ENCODE peak calls at places on chromosomes 13 and 19, in five cellular contexts. Y is fibroblast of mammary gland, K is T-cell, E is astrocyte of the spinal cord, X is DMS 273 treated with DMSO at 0.1 percent for 48 hours. W is an unnamed sample.

GRCh38 chr13:24911135-24911524 is 147.2 kb downstream of the RNF17 start:
- DNase-seq in X (no peak), Y (peak), E (peak), K (no peak), W (peak)

GRCh38 chr13:20583803-20584293 is 16.9 kb downstream of the IFT88 start:
- DNase-seq in Y (no peak), E (no peak), K (no peak), X (no peak), W (no peak)

GRCh38 chr13:112569771-112570288 is 18.1 kb downstream of the TUBGCP3 start:
- DNase-seq in X (no peak), Y (no peak), K (no peak), E (no peak), W (no peak)

GRCh38 chr13:30725331-30726085 is 9.8 kb upstream of the ALOX5AP start:
- DNase-seq in Y (peak), K (no peak), X (no peak), E (peak), W (no peak)

GRCh38 chr13:113996081-113996911 is 22.4 kb upstream of the C13orf46 start:
- DNase-seq in Y (no peak), E (no peak), X (no peak), K (no peak), W (no peak)

GRCh38 chr13:45256254-45256653 is 55.4 kb upstream of the KCTD4 start:
- DNase-seq in X (no peak), K (no peak), Y (no peak), E (no peak), W (no peak)

GRCh38 chr13:82627183-82627582 is 1255.1 kb downstream of the SLITRK1 start:
- DNase-seq in X (no peak), Y (peak), E (peak), K (no peak), W (peak)

GRCh38 chr19:16850133-16850532 is 20.9 kb downstream of the SIN3B start:
- DNase-seq in Y (peak), E (peak), K (no peak), X (no peak), W (no peak)

GRCh38 chr13:74003374-74003773 is 130.8 kb downstream of the KLF12 start:
- DNase-seq in E (no peak), X (no peak), K (no peak), Y (no peak), W (no peak)

GRCh38 chr13:113651511-113652403 is 6.2 kb downstream of the ATP4B start:
- DNase-seq in X (no peak), E (no peak), Y (no peak), K (no peak), W (no peak)

GRCh38 chr13:106649495-106649894 is 81.6 kb upstream of the ARGLU1 start:
- DNase-seq in K (no peak), E (peak), Y (no peak), X (no peak), W (peak)

GRCh38 chr13:74443623-74444022 is 309.4 kb upstream of the KLF12 start:
- DNase-seq in K (no peak), X (no peak), E (peak), Y (peak), W (peak)

GRCh38 chr13:29844441-29844840 is 6.0 kb downstream of the UBL3 start:
- DNase-seq in E (no peak), Y (no peak), K (no peak), X (no peak), W (no peak)

GRCh38 chr19:8681345-8682021 is 17.1 kb downstream of the ACTL9 start:
- DNase-seq in K (no peak), E (no peak), X (no peak), Y (no peak), W (no peak)

GRCh38 chr13:73531014-73531413 is 472.2 kb downstream of the KLF5 start:
- DNase-seq in K (no peak), Y (no peak), X (no peak), E (no peak), W (no peak)

GRCh38 chr19:3785938-3786824 is at the start of gene MATK:
- DNase-seq in Y (no peak), E (no peak), K (no peak), X (no peak), W (no peak)

GRCh38 chr19:35006342-35006998 is 6.3 kb downstream of the GRAMD1A start:
- DNase-seq in X (no peak), E (peak), K (no peak), Y (peak), W (peak)

GRCh38 chr13:97224544-97225324 is 2.6 kb downstream of the MBNL2 start:
- DNase-seq in Y (peak), X (no peak), K (peak), E (peak), W (peak)

GRCh38 chr19:17788632-17789031 is 6.3 kb upstream of the B3GNT3 start:
- DNase-seq in Y (no peak), K (no peak), X (no peak), E (no peak), W (no peak)

GRCh38 chr19:41745761-41746160 is 9.6 kb upstream of the CEACAM6 start:
- DNase-seq in K (no peak), E (no peak), Y (no peak), X (no peak), W (no peak)

GRCh38 chr19:38596057-38596981 is 21.4 kb downstream of the MAP4K1 start:
- DNase-seq in E (peak), Y (no peak), K (no peak), X (no peak), W (no peak)

GRCh38 chr19:3365447-3366103 is 808 bp upstream of the NFIC start:
- DNase-seq in Y (peak), K (no peak), E (peak), X (no peak), W (peak)

GRCh38 chr13:111255228-111255790 is 65.1 kb upstream of the TEX29 start:
- DNase-seq in Y (no peak), X (no peak), K (no peak), E (no peak), W (no peak)

GRCh38 chr19:14265285-14266036 is 59.5 kb upstream of the ADGRL1 start:
- DNase-seq in E (no peak), K (no peak), X (no peak), Y (no peak), W (no peak)

GRCh38 chr19:8441725-8442544 is 2.8 kb upstream of the HNRNPM start:
- DNase-seq in E (no peak), X (no peak), Y (no peak), K (no peak), W (no peak)

GRCh38 chr19:48741222-48741999 is 1.0 kb upstream of the RASIP1 start:
- DNase-seq in E (no peak), X (no peak), Y (no peak), K (no peak), W (no peak)

GRCh38 chr13:46126552-46127171 is 21.8 kb upstream of the CPB2 start:
- DNase-seq in Y (peak), K (peak), X (peak), E (peak), W (peak)

GRCh38 chr13:112893570-112894422 is 75.2 kb upstream of the MCF2L start:
- DNase-seq in E (no peak), X (no peak), K (no peak), Y (no peak), W (no peak)

GRCh38 chr19:46674416-46675178 is 13.6 kb upstream of the DACT3 start:
- DNase-seq in X (peak), E (no peak), K (no peak), Y (no peak), W (peak)

GRCh38 chr19:44592451-44592890 is 20.9 kb upstream of the IGSF23 start:
- DNase-seq in K (no peak), X (no peak), E (no peak), Y (no peak), W (no peak)

GRCh38 chr19:46634656-46635218 is 1.3 kb downstream of the GNG8 start:
- DNase-seq in K (no peak), Y (no peak), X (no peak), E (no peak), W (no peak)

GRCh38 chr19:35882074-35882832 is 13.9 kb downstream of the APLP1 start:
- DNase-seq in E (peak), Y (peak), X (peak), K (peak), W (peak)

GRCh38 chr19:40192758-40193586 is 1.7 kb downstream of the MAP3K10 start:
- DNase-seq in E (no peak), K (no peak), Y (no peak), X (no peak), W (no peak)

GRCh38 chr13:36030670-36031331 is 100.4 kb downstream of the DCLK1 start:
- DNase-seq in Y (peak), E (peak), X (no peak), K (no peak), W (peak)

GRCh38 chr13:44307255-44307654 is 66.4 kb upstream of the SERP2 start:
- DNase-seq in Y (no peak), E (peak), K (no peak), X (no peak), W (peak)

GRCh38 chr13:47044842-47045241 is 148.0 kb upstream of the HTR2A start:
- DNase-seq in Y (peak), X (no peak), K (no peak), E (no peak), W (no peak)